ENCODE peak calls at places on chromosomes 13 and 19, in four cellular contexts. E is psoas muscle; G is stimulated activated naive CD4-positive, alpha-beta T cell; B is NCI-H146. R is an unnamed sample.

GRCh38 chr13:112984954-112985802 is 16.2 kb downstream of the MCF2L start:
- DNase-seq in E (no peak), G (no peak), B (peak; percentile 58), R (no peak)

GRCh38 chr19:14409157-14410053 is 9.7 kb downstream of the DDX39A start:
- DNase-seq in E (no peak), G (peak; percentile 44), B (no peak), R (no peak)

GRCh38 chr19:12939908-12940533 is 1.6 kb downstream of the CALR start:
- DNase-seq in E (no peak), G (no peak), B (no peak), R (no peak)

GRCh38 chr19:13014101-13014920 is 19.0 kb downstream of the NFIX start:
- DNase-seq in E (peak; percentile 71), G (peak; percentile 9), B (no peak), R (no peak)

GRCh38 chr19:27775395-27775794 is 1437.6 kb downstream of the UQCRFS1 start:
- DNase-seq in E (no peak), G (no peak), B (no peak), R (no peak)

GRCh38 chr13:38415233-38415632 is 65.6 kb downstream of the UFM1 start:
- DNase-seq in E (no peak), G (no peak), B (no peak), R (no peak)

GRCh38 chr19:6362351-6362801 is 1.0 kb downstream of the CLPP start:
- DNase-seq in E (no peak), G (peak; percentile 74), B (no peak), R (no peak)

GRCh38 chr19:2101417-2102335 is 5.0 kb downstream of the IZUMO4 start:
- DNase-seq in E (no peak), G (no peak), B (no peak), R (no peak)

GRCh38 chr13:23160241-23161175 is 20.3 kb upstream of the SGCG start:
- DNase-seq in E (no peak), G (no peak), B (no peak), R (no peak)

GRCh38 chr13:23671902-23672301 is 101.7 kb downstream of the TNFRSF19 start:
- DNase-seq in E (no peak), G (no peak), B (no peak), R (peak; percentile 7)

GRCh38 chr13:110444226-110444653 is 117.3 kb downstream of the RAB20 start:
- DNase-seq in E (no peak), G (no peak), B (no peak), R (peak; percentile 62)

GRCh38 chr13:110628477-110628793 is 13.1 kb downstream of the NAXD start:
- DNase-seq in E (no peak), G (no peak), B (no peak), R (no peak)

GRCh38 chr19:47107953-47108746 is 5.4 kb downstream of the ZC3H4 start:
- DNase-seq in E (no peak), G (no peak), B (no peak), R (no peak)

GRCh38 chr19:17339088-17339741 is 1.9 kb downstream of the GTPBP3 start:
- DNase-seq in E (no peak), G (no peak), B (no peak), R (no peak)

GRCh38 chr13:106348032-106348431 is 187.4 kb downstream of the EFNB2 start:
- DNase-seq in E (no peak), G (no peak), B (no peak), R (no peak)

GRCh38 chr13:67221630-67222226 is 8.4 kb downstream of the PCDH9 start:
- DNase-seq in E (no peak), G (no peak), B (no peak), R (no peak)

GRCh38 chr13:26202365-26202972 is 19.6 kb downstream of the RNF6 start:
- DNase-seq in E (no peak), G (no peak), B (no peak), R (no peak)

GRCh38 chr19:4112367-4112766 is 11.6 kb downstream of the MAP2K2 start:
- DNase-seq in E (no peak), G (no peak), B (no peak), R (no peak)

GRCh38 chr13:106997219-106997618 is 429.3 kb upstream of the ARGLU1 start:
- DNase-seq in E (no peak), G (no peak), B (no peak), R (no peak)

GRCh38 chr19:21698215-21698614 is 69.2 kb downstream of the ZNF100 start:
- DNase-seq in E (no peak), G (peak; percentile 65), B (peak; percentile 31), R (no peak)

GRCh38 chr19:39428309-39429112 is 7.2 kb downstream of the RPS16 start:
- DNase-seq in E (peak; percentile 83), G (no peak), B (no peak), R (no peak)

GRCh38 chr19:19259741-19260140 is 13.4 kb downstream of the TM6SF2 start:
- DNase-seq in E (no peak), G (no peak), B (peak; percentile 38), R (peak; percentile 56)

GRCh38 chr13:47279956-47280355 is 383.1 kb upstream of the HTR2A start:
- DNase-seq in E (no peak), G (no peak), B (no peak), R (no peak)

GRCh38 chr13:78595819-78596700 is 7.3 kb downstream of the POU4F1 start:
- DNase-seq in E (no peak), G (peak; percentile 46), B (no peak), R (no peak)

GRCh38 chr13:45859682-45860081 is 8.1 kb upstream of the SIAH3 start:
- DNase-seq in E (no peak), G (no peak), B (no peak), R (no peak)

GRCh38 chr13:74102691-74103090 is 31.5 kb downstream of the KLF12 start:
- DNase-seq in E (no peak), G (no peak), B (no peak), R (no peak)

GRCh38 chr19:8143041-8143440 is 6.4 kb downstream of the FBN3 start:
- DNase-seq in E (no peak), G (no peak), B (no peak), R (no peak)

GRCh38 chr19:47494729-47495128 is 10.7 kb upstream of the KPTN start:
- DNase-seq in E (peak; percentile 49), G (no peak), B (no peak), R (no peak)

GRCh38 chr13:80134360-80134759 is 206.6 kb downstream of the SPRY2 start:
- DNase-seq in E (no peak), G (no peak), B (peak; percentile 5), R (no peak)

GRCh38 chr19:30222428-30222873 is 149.7 kb upstream of the ZNF536 start:
- DNase-seq in E (no peak), G (no peak), B (no peak), R (no peak)

GRCh38 chr13:42458193-42458592 is 115.8 kb upstream of the TNFSF11 start:
- DNase-seq in E (no peak), G (no peak), B (no peak), R (no peak)

GRCh38 chr13:24865158-24865557 is 101.2 kb downstream of the RNF17 start:
- DNase-seq in E (no peak), G (no peak), B (no peak), R (no peak)

GRCh38 chr13:58843071-58843470 is 1211.5 kb downstream of the PCDH17 start:
- DNase-seq in E (no peak), G (no peak), B (no peak), R (no peak)

GRCh38 chr13:94607056-94607455 is 5.4 kb downstream of the GPR180 start:
- DNase-seq in E (no peak), G (no peak), B (no peak), R (no peak)

GRCh38 chr13:47135800-47136658 is 239.2 kb upstream of the HTR2A start:
- DNase-seq in E (no peak), G (no peak), B (no peak), R (no peak)

GRCh38 chr19:6717441-6717971 is 2.9 kb downstream of the C3 start:
- DNase-seq in E (no peak), G (no peak), B (no peak), R (no peak)

GRCh38 chr13:35630551-35631275 is 154.2 kb upstream of the MAB21L1 start:
- DNase-seq in E (no peak), G (no peak), B (peak; percentile 72), R (peak; percentile 41)

GRCh38 chr19:18468517-18468916 is 30.6 kb upstream of the ISYNA1 start:
- DNase-seq in E (peak; percentile 95), G (no peak), B (no peak), R (no peak)

GRCh38 chr19:3366104-3366760 is at the start of gene NFIC:
- DNase-seq in E (peak; percentile 94), G (no peak), B (peak; percentile 32), R (peak; percentile 82)